ENCODE peak calls at places on chromosome 4, in seven cellular contexts. R, M, P, D, C, U and S are unnamed samples. For H3K36me3, the result is how much of the 10 kb centered on the place peaks cover.

GRCh38 chr4:99861120-99861905 is 32.9 kb downstream of the LAMTOR3 start:
- DNase-seq in P (no peak), C (no peak), R (no peak), M (no peak), U (no peak), D (no peak), S (no peak)

GRCh38 chr4:189124149-189124758 is 816.4 kb upstream of the FRG1 start:
- DNase-seq in R (peak), P (no peak), D (no peak), M (peak), C (peak), U (no peak), S (no peak)

GRCh38 chr4:87961993-87962791 is 13.3 kb upstream of the SPP1 start:
- DNase-seq in P (no peak), R (peak), D (no peak), C (peak), U (no peak), M (no peak), S (no peak)

GRCh38 chr4:13922459-13922858 is 294.9 kb upstream of the BOD1L1 start:
- DNase-seq in R (no peak), P (no peak), D (no peak), U (no peak), M (no peak), C (no peak), S (no peak)

GRCh38 chr4:125849869-125850268 is 535.1 kb downstream of the FAT4 start:
- DNase-seq in C (peak), R (peak), D (no peak), U (no peak), P (no peak), M (no peak), S (no peak)

GRCh38 chr4:36267491-36268254 is 13.7 kb upstream of the DTHD1 start:
- DNase-seq in P (no peak), R (no peak), U (peak), C (no peak), D (no peak), M (no peak), S (no peak)

GRCh38 chr4:141643557-141643956 is 7.2 kb downstream of the IL15 start:
- DNase-seq in D (no peak), P (no peak), M (peak), C (peak), U (no peak), R (peak), S (no peak)

GRCh38 chr4:173257732-173258717 is 76.1 kb downstream of the HMGB2 start:
- DNase-seq in R (peak), U (peak), P (peak), D (peak), C (peak), M (peak), S (peak)

GRCh38 chr4:80142396-80143304 is 54.7 kb upstream of the PRDM8 start:
- DNase-seq in R (no peak), M (no peak), U (peak), P (no peak), C (peak), D (no peak), S (no peak)

GRCh38 chr4:61507091-61507490 is 307.0 kb downstream of the ADGRL3 start:
- DNase-seq in M (no peak), C (no peak), U (no peak), P (no peak), D (no peak), R (no peak), S (no peak)

GRCh38 chr4:95190751-95191436 is 357.9 kb downstream of the UNC5C start:
- DNase-seq in R (no peak), U (no peak), P (no peak), D (no peak), M (no peak), C (no peak), S (no peak)

GRCh38 chr4:76736434-76736833 is 161.5 kb downstream of the SOWAHB start:
- DNase-seq in R (peak), U (no peak), P (no peak), M (no peak), D (no peak), C (peak), S (no peak)

GRCh38 chr4:111798840-111799239 is 346.4 kb upstream of the FAM241A start:
- DNase-seq in D (no peak), C (peak), R (no peak), P (no peak), U (no peak), M (no peak), S (no peak)

GRCh38 chr4:2937986-2938385 is 25.2 kb downstream of the NOP14 start:
- DNase-seq in D (peak), C (no peak), M (no peak), U (no peak), P (peak), R (no peak), S (no peak)

GRCh38 chr4:45147866-45148265 is 421.5 kb upstream of the GNPDA2 start:
- DNase-seq in D (no peak), U (no peak), P (no peak), R (no peak), M (no peak), C (peak), S (no peak)

GRCh38 chr4:38150766-38151165 is 190.6 kb downstream of the PTTG2 start:
- DNase-seq in P (no peak), D (no peak), C (peak), M (no peak), R (no peak), U (no peak), S (no peak)

GRCh38 chr4:16843831-16844508 is 54.5 kb downstream of the LDB2 start:
- DNase-seq in M (no peak), R (peak), P (no peak), U (no peak), C (peak), D (no peak), S (no peak)

GRCh38 chr4:98976716-98977115 is 18.8 kb upstream of the METAP1 start:
- DNase-seq in R (no peak), D (no peak), U (no peak), C (peak), M (no peak), P (no peak), S (no peak)

GRCh38 chr4:145954924-145955339 is 16.3 kb upstream of the ZNF827 start:
- DNase-seq in D (no peak), R (peak), U (no peak), M (peak), C (peak), P (no peak), S (no peak)

GRCh38 chr4:151197258-151197657 is 79.7 kb upstream of the PRSS48 start:
- DNase-seq in C (peak), U (no peak), R (peak), P (no peak), M (no peak), D (no peak), S (peak)

GRCh38 chr4:156228706-156229105 is 275.0 kb upstream of the CTSO start:
- DNase-seq in U (no peak), D (no peak), P (no peak), M (no peak), R (no peak), C (peak), S (no peak)

GRCh38 chr4:86558799-86559198 is 35.3 kb upstream of the PTPN13 start:
- DNase-seq in D (no peak), U (no peak), M (no peak), R (peak), C (no peak), P (no peak), S (no peak)

DNA sequence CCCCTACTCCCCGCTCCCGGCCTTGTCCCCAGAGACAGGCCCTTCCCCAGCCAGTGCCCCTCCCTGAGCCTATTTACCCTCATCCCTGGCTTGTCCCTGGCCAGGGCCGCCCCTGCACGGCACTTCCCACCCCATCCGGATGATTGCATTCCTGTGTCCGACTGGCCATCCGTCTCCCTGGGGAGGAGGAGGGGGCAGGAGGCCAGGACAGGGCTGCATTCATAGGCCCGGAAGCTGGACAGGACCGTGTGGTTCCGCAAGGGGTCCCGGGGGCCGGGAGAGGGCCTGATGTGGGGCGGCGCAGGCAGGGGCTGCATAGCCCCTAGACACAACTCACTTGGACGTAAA is 22.8 kb downstream of the CTBP1 start:
- DNase-seq in M (no peak), D (no peak), C (no peak), R (no peak), P (peak), U (no peak), S (no peak)
- H3K36me3 ChIP-seq in M (under half), D (under half), C (under half), R (half or more), P (half or more), U (under half), S (half or more)

GRCh38 chr4:128863314-128864075 is 54.0 kb downstream of the JADE1 start:
- DNase-seq in C (peak), D (peak), R (peak), P (peak), U (peak), M (peak), S (peak)
- H3K36me3 ChIP-seq in C (half or more), D (under half), R (under half), P (under half), U (under half), M (under half), S (half or more)

GRCh38 chr4:55098805-55099204 is 26.6 kb downstream of the KDR start:
- DNase-seq in P (no peak), C (no peak), U (no peak), M (no peak), D (no peak), R (no peak), S (no peak)
- H3K36me3 ChIP-seq in P (under half), C (under half), U (under half), M (under half), D (under half), R (under half), S (under half)

GRCh38 chr4:10114607-10115006 is 2.0 kb downstream of the WDR1 start:
- DNase-seq in R (no peak), P (no peak), D (no peak), M (no peak), U (no peak), C (no peak), S (no peak)
- H3K36me3 ChIP-seq in R (under half), P (under half), D (under half), M (half or more), U (half or more), C (under half), S (under half)

GRCh38 chr4:39514888-39515401 is 12.3 kb downstream of the UGDH start:
- DNase-seq in D (peak), U (no peak), P (peak), M (peak), C (peak), R (peak), S (no peak)

GRCh38 chr4:39505581-39505980 is 21.7 kb downstream of the UGDH start:
- DNase-seq in R (no peak), P (no peak), U (no peak), M (no peak), D (no peak), C (peak), S (no peak)

GRCh38 chr4:39510348-39510929 is 16.8 kb downstream of the UGDH start:
- DNase-seq in P (no peak), M (no peak), R (no peak), C (no peak), U (no peak), D (no peak), S (no peak)
- H3K36me3 ChIP-seq in P (half or more), M (half or more), R (under half), C (half or more), U (under half), D (half or more), S (under half)

GRCh38 chr4:165328101-165328425 is 594 bp downstream of the MSMO1 start:
- DNase-seq in U (no peak), M (no peak), C (no peak), D (no peak), P (no peak), R (no peak), S (no peak)
- H3K36me3 ChIP-seq in U (under half), M (under half), C (under half), D (under half), P (under half), R (under half), S (under half)